ENCODE peak calls at places on chromosomes 13 and 19, in four cellular contexts. One of them, this sample, is unnamed.

GRCh38 chr13:27790523-27790922 is 1.8 kb upstream of the GSX1 start:
- DNase-seq in central memory CD8-positive, alpha-beta T cell: no peak
- DNase-seq in CD8-positive, alpha-beta memory T cell: no peak
- DNase-seq in CD4-positive, alpha-beta T cell: no peak
- DNase-seq in this sample: no peak

GRCh38 chr13:98992355-98992754 is 14.5 kb upstream of the DOCK9 start:
- DNase-seq in central memory CD8-positive, alpha-beta T cell: no peak
- DNase-seq in CD8-positive, alpha-beta memory T cell: no peak
- DNase-seq in CD4-positive, alpha-beta T cell: no peak
- DNase-seq in this sample: no peak

GRCh38 chr13:37047032-37047431 is 12.5 kb downstream of the SUPT20H start:
- DNase-seq in central memory CD8-positive, alpha-beta T cell: no peak
- DNase-seq in CD8-positive, alpha-beta memory T cell: no peak
- DNase-seq in CD4-positive, alpha-beta T cell: no peak
- DNase-seq in this sample: no peak

GRCh38 chr19:4134351-4134750 is 10.4 kb upstream of the MAP2K2 start:
- DNase-seq in central memory CD8-positive, alpha-beta T cell: no peak
- DNase-seq in CD8-positive, alpha-beta memory T cell: no peak
- DNase-seq in CD4-positive, alpha-beta T cell: no peak
- DNase-seq in this sample: no peak

GRCh38 chr19:45528744-45529453 is 21.6 kb downstream of the VASP start:
- DNase-seq in central memory CD8-positive, alpha-beta T cell: no peak
- DNase-seq in CD8-positive, alpha-beta memory T cell: no peak
- DNase-seq in CD4-positive, alpha-beta T cell: no peak
- DNase-seq in this sample: peak; percentile 69

GRCh38 chr19:47230122-47230920 is 678 bp downstream of the BBC3 start:
- DNase-seq in central memory CD8-positive, alpha-beta T cell: peak; percentile 88
- DNase-seq in CD8-positive, alpha-beta memory T cell: peak; percentile 86
- DNase-seq in CD4-positive, alpha-beta T cell: peak; percentile 76
- DNase-seq in this sample: no peak

GRCh38 chr13:24065172-24065571 is 95.3 kb upstream of the SPATA13 start:
- DNase-seq in central memory CD8-positive, alpha-beta T cell: no peak
- DNase-seq in CD8-positive, alpha-beta memory T cell: no peak
- DNase-seq in CD4-positive, alpha-beta T cell: no peak
- DNase-seq in this sample: no peak

GRCh38 chr13:80132741-80133601 is 208.0 kb downstream of the SPRY2 start:
- DNase-seq in central memory CD8-positive, alpha-beta T cell: no peak
- DNase-seq in CD8-positive, alpha-beta memory T cell: no peak
- DNase-seq in CD4-positive, alpha-beta T cell: no peak
- DNase-seq in this sample: peak; percentile 53

GRCh38 chr13:36006347-36006746 is 124.8 kb downstream of the DCLK1 start:
- DNase-seq in central memory CD8-positive, alpha-beta T cell: no peak
- DNase-seq in CD8-positive, alpha-beta memory T cell: no peak
- DNase-seq in CD4-positive, alpha-beta T cell: no peak
- DNase-seq in this sample: no peak

GRCh38 chr19:29809795-29810503 is 1.8 kb upstream of the CCNE1 start:
- DNase-seq in central memory CD8-positive, alpha-beta T cell: no peak
- DNase-seq in CD8-positive, alpha-beta memory T cell: no peak
- DNase-seq in CD4-positive, alpha-beta T cell: no peak
- DNase-seq in this sample: no peak

GRCh38 chr13:66111628-66112027 is 1118.5 kb downstream of the PCDH9 start:
- DNase-seq in central memory CD8-positive, alpha-beta T cell: no peak
- DNase-seq in CD8-positive, alpha-beta memory T cell: no peak
- DNase-seq in CD4-positive, alpha-beta T cell: no peak
- DNase-seq in this sample: no peak

GRCh38 chr13:110067355-110068175 is 239.4 kb downstream of the COL4A1 start:
- DNase-seq in central memory CD8-positive, alpha-beta T cell: no peak
- DNase-seq in CD8-positive, alpha-beta memory T cell: no peak
- DNase-seq in CD4-positive, alpha-beta T cell: no peak
- DNase-seq in this sample: no peak

GRCh38 chr19:56403261-56403660 is 871 bp upstream of the ZNF583 start:
- DNase-seq in central memory CD8-positive, alpha-beta T cell: no peak
- DNase-seq in CD8-positive, alpha-beta memory T cell: no peak
- DNase-seq in CD4-positive, alpha-beta T cell: no peak
- DNase-seq in this sample: no peak

GRCh38 chr13:42497798-42498197 is 76.2 kb upstream of the TNFSF11 start:
- DNase-seq in central memory CD8-positive, alpha-beta T cell: no peak
- DNase-seq in CD8-positive, alpha-beta memory T cell: no peak
- DNase-seq in CD4-positive, alpha-beta T cell: no peak
- DNase-seq in this sample: no peak

GRCh38 chr13:73303858-73304257 is 245.1 kb downstream of the KLF5 start:
- DNase-seq in central memory CD8-positive, alpha-beta T cell: no peak
- DNase-seq in CD8-positive, alpha-beta memory T cell: no peak
- DNase-seq in CD4-positive, alpha-beta T cell: no peak
- DNase-seq in this sample: no peak

GRCh38 chr13:111114362-111115050 is 604 bp upstream of the ARHGEF7 start:
- DNase-seq in central memory CD8-positive, alpha-beta T cell: no peak
- DNase-seq in CD8-positive, alpha-beta memory T cell: no peak
- DNase-seq in CD4-positive, alpha-beta T cell: no peak
- DNase-seq in this sample: no peak

GRCh38 chr13:113836917-113837553 is 26.8 kb downstream of the GAS6 start:
- DNase-seq in central memory CD8-positive, alpha-beta T cell: no peak
- DNase-seq in CD8-positive, alpha-beta memory T cell: no peak
- DNase-seq in CD4-positive, alpha-beta T cell: no peak
- DNase-seq in this sample: peak; percentile 90

GRCh38 chr13:108003626-108004025 is 211.7 kb downstream of the LIG4 start:
- DNase-seq in central memory CD8-positive, alpha-beta T cell: no peak
- DNase-seq in CD8-positive, alpha-beta memory T cell: no peak
- DNase-seq in CD4-positive, alpha-beta T cell: no peak
- DNase-seq in this sample: no peak

GRCh38 chr13:48950507-48950886 is 25.2 kb upstream of the FNDC3A start:
- DNase-seq in central memory CD8-positive, alpha-beta T cell: no peak
- DNase-seq in CD8-positive, alpha-beta memory T cell: no peak
- DNase-seq in CD4-positive, alpha-beta T cell: no peak
- DNase-seq in this sample: no peak

GRCh38 chr19:49119411-49120324 is at the start of gene PPFIA3:
- DNase-seq in central memory CD8-positive, alpha-beta T cell: no peak
- DNase-seq in CD8-positive, alpha-beta memory T cell: peak; percentile 16
- DNase-seq in CD4-positive, alpha-beta T cell: no peak
- DNase-seq in this sample: no peak

GRCh38 chr13:33349314-33349995 is 63.9 kb upstream of the STARD13 start:
- DNase-seq in central memory CD8-positive, alpha-beta T cell: no peak
- DNase-seq in CD8-positive, alpha-beta memory T cell: no peak
- DNase-seq in CD4-positive, alpha-beta T cell: no peak
- DNase-seq in this sample: no peak

GRCh38 chr19:28305513-28305912 is 907.4 kb downstream of the UQCRFS1 start:
- DNase-seq in central memory CD8-positive, alpha-beta T cell: no peak
- DNase-seq in CD8-positive, alpha-beta memory T cell: no peak
- DNase-seq in CD4-positive, alpha-beta T cell: no peak
- DNase-seq in this sample: no peak

GRCh38 chr19:52492991-52493470 is 34.4 kb upstream of the ZNF808 start:
- DNase-seq in central memory CD8-positive, alpha-beta T cell: no peak
- DNase-seq in CD8-positive, alpha-beta memory T cell: no peak
- DNase-seq in CD4-positive, alpha-beta T cell: no peak
- DNase-seq in this sample: no peak

GRCh38 chr19:15426485-15427349 is 7.9 kb upstream of the AKAP8L start:
- DNase-seq in central memory CD8-positive, alpha-beta T cell: no peak
- DNase-seq in CD8-positive, alpha-beta memory T cell: no peak
- DNase-seq in CD4-positive, alpha-beta T cell: no peak
- DNase-seq in this sample: no peak

GRCh38 chr19:23531976-23532375 is 136.7 kb upstream of the ZNF91 start:
- DNase-seq in central memory CD8-positive, alpha-beta T cell: no peak
- DNase-seq in CD8-positive, alpha-beta memory T cell: no peak
- DNase-seq in CD4-positive, alpha-beta T cell: no peak
- DNase-seq in this sample: no peak

GRCh38 chr19:1529430-1529816 is 5.5 kb downstream of the PLK5 start:
- DNase-seq in central memory CD8-positive, alpha-beta T cell: no peak
- DNase-seq in CD8-positive, alpha-beta memory T cell: no peak
- DNase-seq in CD4-positive, alpha-beta T cell: no peak
- DNase-seq in this sample: no peak

GRCh38 chr13:59477011-59477410 is 686.7 kb downstream of the DIAPH3 start:
- DNase-seq in central memory CD8-positive, alpha-beta T cell: no peak
- DNase-seq in CD8-positive, alpha-beta memory T cell: no peak
- DNase-seq in CD4-positive, alpha-beta T cell: no peak
- DNase-seq in this sample: no peak

GRCh38 chr13:34349091-34349722 is 531.3 kb downstream of the RFC3 start:
- DNase-seq in central memory CD8-positive, alpha-beta T cell: no peak
- DNase-seq in CD8-positive, alpha-beta memory T cell: no peak
- DNase-seq in CD4-positive, alpha-beta T cell: no peak
- DNase-seq in this sample: peak; percentile 34

GRCh38 chr19:3491396-3492119 is 8.3 kb upstream of the SMIM44 start:
- DNase-seq in central memory CD8-positive, alpha-beta T cell: no peak
- DNase-seq in CD8-positive, alpha-beta memory T cell: no peak
- DNase-seq in CD4-positive, alpha-beta T cell: no peak
- DNase-seq in this sample: no peak

GRCh38 chr13:28636677-28637317 is 22.1 kb upstream of the POMP start:
- DNase-seq in central memory CD8-positive, alpha-beta T cell: no peak
- DNase-seq in CD8-positive, alpha-beta memory T cell: no peak
- DNase-seq in CD4-positive, alpha-beta T cell: peak; percentile 5
- DNase-seq in this sample: peak; percentile 44

GRCh38 chr13:101996906-101997408 is 404.9 kb downstream of the FGF14 start:
- DNase-seq in central memory CD8-positive, alpha-beta T cell: no peak
- DNase-seq in CD8-positive, alpha-beta memory T cell: no peak
- DNase-seq in CD4-positive, alpha-beta T cell: no peak
- DNase-seq in this sample: no peak

GRCh38 chr13:112986946-112987345 is 17.9 kb downstream of the MCF2L start:
- DNase-seq in central memory CD8-positive, alpha-beta T cell: no peak
- DNase-seq in CD8-positive, alpha-beta memory T cell: no peak
- DNase-seq in CD4-positive, alpha-beta T cell: no peak
- DNase-seq in this sample: no peak

GRCh38 chr13:88288326-88288725 is 617.2 kb downstream of the SLITRK5 start:
- DNase-seq in central memory CD8-positive, alpha-beta T cell: no peak
- DNase-seq in CD8-positive, alpha-beta memory T cell: no peak
- DNase-seq in CD4-positive, alpha-beta T cell: no peak
- DNase-seq in this sample: no peak

GRCh38 chr19:12828494-12828893 is 5.9 kb downstream of the RTBDN start:
- DNase-seq in central memory CD8-positive, alpha-beta T cell: no peak
- DNase-seq in CD8-positive, alpha-beta memory T cell: no peak
- DNase-seq in CD4-positive, alpha-beta T cell: no peak
- DNase-seq in this sample: no peak

GRCh38 chr13:35940734-35941133 is 190.4 kb downstream of the DCLK1 start:
- DNase-seq in central memory CD8-positive, alpha-beta T cell: no peak
- DNase-seq in CD8-positive, alpha-beta memory T cell: no peak
- DNase-seq in CD4-positive, alpha-beta T cell: no peak
- DNase-seq in this sample: no peak

GRCh38 chr13:32426191-32426980 is 1.5 kb downstream of the N4BP2L1 start:
- DNase-seq in central memory CD8-positive, alpha-beta T cell: peak; percentile 44
- DNase-seq in CD8-positive, alpha-beta memory T cell: no peak
- DNase-seq in CD4-positive, alpha-beta T cell: peak; percentile 11
- DNase-seq in this sample: no peak

GRCh38 chr19:42531313-42531712 is 3.0 kb upstream of the CEACAM1 start:
- DNase-seq in central memory CD8-positive, alpha-beta T cell: no peak
- DNase-seq in CD8-positive, alpha-beta memory T cell: no peak
- DNase-seq in CD4-positive, alpha-beta T cell: no peak
- DNase-seq in this sample: no peak

GRCh38 chr13:51549050-51549449 is 35.2 kb upstream of the WDFY2 start:
- DNase-seq in central memory CD8-positive, alpha-beta T cell: no peak
- DNase-seq in CD8-positive, alpha-beta memory T cell: no peak
- DNase-seq in CD4-positive, alpha-beta T cell: no peak
- DNase-seq in this sample: no peak

GRCh38 chr19:45152504-45153338 is 8.1 kb downstream of the NKPD1 start:
- DNase-seq in central memory CD8-positive, alpha-beta T cell: peak; percentile 44
- DNase-seq in CD8-positive, alpha-beta memory T cell: peak; percentile 12
- DNase-seq in CD4-positive, alpha-beta T cell: peak; percentile 19
- DNase-seq in this sample: no peak